ENCODE peak calls at places on chromosomes 7 and 10, in ten cellular contexts. P, F, V, I, S, O, W, L, Y and K are unnamed samples.

GRCh38 chr10:11684717-11685645 is 57.2 kb upstream of the ECHDC3 start:
- DNase-seq in P (peak; percentile 67), F (peak; percentile 74), V (peak; percentile 96), I (peak; percentile 94), S (peak; percentile 43), O (peak; percentile 74), W (peak; percentile 86), L (peak; percentile 88), Y (no peak), K (peak; percentile 90)

GRCh38 chr10:89550509-89550908 is 15.1 kb upstream of the SLC16A12 start:
- DNase-seq in P (no peak), F (no peak), V (no peak), I (no peak), S (no peak), O (no peak), W (peak; percentile 83), L (no peak), Y (no peak), K (no peak)

GRCh38 chr10:88791924-88792323 is 10.6 kb upstream of the LIPM start:
- DNase-seq in P (no peak), F (no peak), V (peak; percentile 32), I (peak; percentile 17), S (peak; percentile 10), O (no peak), W (no peak), L (no peak), Y (no peak), K (no peak)

GRCh38 chr10:13684252-13684791 is 97.6 kb downstream of the PRPF18 start:
- DNase-seq in P (peak; percentile 36), F (peak; percentile 92), V (no peak), I (no peak), S (no peak), O (peak; percentile 43), W (peak; percentile 43), L (no peak), Y (no peak), K (no peak)

GRCh38 chr10:99758241-99758891 is 24.1 kb upstream of the ABCC2 start:
- DNase-seq in P (no peak), F (no peak), V (no peak), I (no peak), S (no peak), O (no peak), W (no peak), L (no peak), Y (no peak), K (no peak)

GRCh38 chr10:99700649-99701048 is 31.3 kb downstream of the COX15 start:
- DNase-seq in P (no peak), F (no peak), V (no peak), I (no peak), S (no peak), O (no peak), W (no peak), L (no peak), Y (no peak), K (no peak)

GRCh38 chr7:37833107-37833817 is 15.1 kb upstream of the NME8 start:
- DNase-seq in P (no peak), F (peak; percentile 66), V (peak; percentile 7), I (no peak), S (no peak), O (peak; percentile 32), W (no peak), L (no peak), Y (no peak), K (no peak)

GRCh38 chr7:133124974-133125373 is 43.1 kb upstream of the CHCHD3 start:
- DNase-seq in P (no peak), F (no peak), V (no peak), I (no peak), S (no peak), O (no peak), W (no peak), L (no peak), Y (no peak), K (no peak)

GRCh38 chr7:23539494-23539907 is 7.7 kb upstream of the TRA2A start:
- DNase-seq in P (no peak), F (no peak), V (no peak), I (peak; percentile 62), S (no peak), O (no peak), W (no peak), L (no peak), Y (no peak), K (no peak)

GRCh38 chr7:135326636-135327280 is 93.1 kb downstream of the STRA8 start:
- DNase-seq in P (no peak), F (no peak), V (no peak), I (no peak), S (no peak), O (no peak), W (no peak), L (no peak), Y (no peak), K (no peak)

GRCh38 chr7:133854739-133855138 is 272.4 kb upstream of the LRGUK start:
- DNase-seq in P (no peak), F (no peak), V (peak; percentile 8), I (no peak), S (no peak), O (no peak), W (no peak), L (no peak), Y (no peak), K (no peak)

GRCh38 chr7:132742152-132742551 is 165.9 kb upstream of the PLXNA4 start:
- DNase-seq in P (no peak), F (no peak), V (no peak), I (no peak), S (no peak), O (no peak), W (peak; percentile 70), L (no peak), Y (no peak), K (no peak)

GRCh38 chr10:124308351-124308645 is 110.4 kb downstream of the OAT start:
- DNase-seq in P (no peak), F (peak; percentile 49), V (no peak), I (no peak), S (no peak), O (no peak), W (no peak), L (no peak), Y (no peak), K (no peak)

DNA sequence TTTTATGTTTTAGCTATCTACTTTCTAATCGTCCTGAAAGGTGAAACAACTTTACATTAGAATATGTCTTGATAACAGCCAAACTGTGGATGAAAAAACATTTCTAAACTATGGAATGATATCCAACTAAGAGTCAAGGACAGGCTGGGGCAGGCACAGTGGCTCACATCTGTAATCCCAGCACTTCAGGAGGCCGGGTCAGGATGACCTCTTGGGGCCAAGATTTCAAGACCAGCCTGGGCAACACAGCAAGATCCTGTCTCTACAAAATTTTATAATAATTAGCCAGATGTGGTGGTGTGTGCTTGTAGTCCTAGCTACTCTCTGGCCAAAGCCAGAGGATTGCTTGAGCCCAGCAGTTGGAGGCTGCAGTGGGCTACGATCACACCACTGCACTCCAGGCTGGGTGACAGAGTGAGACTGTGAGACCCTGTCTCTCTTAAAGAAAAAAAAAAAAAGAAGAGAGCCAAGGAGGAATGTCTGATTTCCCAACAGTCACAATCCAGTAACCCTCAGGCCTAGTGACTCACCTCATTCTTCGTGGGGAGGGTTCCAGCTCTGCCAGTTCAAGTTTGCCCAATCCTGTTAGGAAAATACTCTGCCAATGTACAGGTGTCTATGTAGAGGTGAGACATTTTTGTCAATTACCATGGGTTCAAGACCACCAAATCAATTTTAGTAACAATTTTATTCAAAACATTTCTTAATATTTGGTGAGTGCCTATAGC is 14.6 kb upstream of the FZD1 start:
- DNase-seq in P (no peak), F (no peak), V (no peak), I (no peak), S (no peak), O (no peak), W (no peak), L (no peak), Y (no peak), K (no peak)
- TF ChIP-seq POLR2AphosphoS5 in P (no peak), F (no peak), V (no peak), I (no peak), S (no peak), O (no peak), W (no peak), L (no peak), Y (no peak), K (no peak)

GRCh38 chr10:113566888-113567287 is 14.0 kb downstream of the HABP2 start:
- DNase-seq in P (no peak), F (no peak), V (no peak), I (no peak), S (no peak), O (no peak), W (no peak), L (no peak), Y (no peak), K (no peak)

GRCh38 chr10:113562108-113562507 is 9.3 kb downstream of the HABP2 start:
- DNase-seq in P (no peak), F (no peak), V (no peak), I (no peak), S (no peak), O (no peak), W (no peak), L (no peak), Y (no peak), K (no peak)

GRCh38 chr10:113562693-113563092 is 9.8 kb downstream of the HABP2 start:
- DNase-seq in P (no peak), F (no peak), V (no peak), I (no peak), S (no peak), O (no peak), W (no peak), L (no peak), Y (no peak), K (no peak)

GRCh38 chr10:113563306-113564088 is 10.6 kb downstream of the HABP2 start:
- DNase-seq in P (peak; percentile 92), F (peak; percentile 84), V (peak; percentile 52), I (no peak), S (peak; percentile 43), O (peak; percentile 81), W (peak; percentile 87), L (peak; percentile 79), Y (peak; percentile 91), K (peak; percentile 72)

GRCh38 chr10:113565364-113565763 is 12.5 kb downstream of the HABP2 start:
- DNase-seq in P (no peak), F (no peak), V (no peak), I (no peak), S (no peak), O (no peak), W (no peak), L (no peak), Y (no peak), K (no peak)
- H3K27me3 ChIP-seq in P (no peaks in the 10 kb centered on the region), F (no peaks in the 10 kb centered on the region), V (no peaks in the 10 kb centered on the region), I (no peaks in the 10 kb centered on the region), S (no peaks in the 10 kb centered on the region), O (no peaks in the 10 kb centered on the region), W (no peaks in the 10 kb centered on the region), L (no peaks in the 10 kb centered on the region), Y (peaks cover 25% of the 10 kb centered on the region), K (no peaks in the 10 kb centered on the region)

GRCh38 chr7:126411032-126411820 is 841.5 kb downstream of the GRM8 start:
- DNase-seq in P (no peak), F (no peak), V (no peak), I (peak; percentile 11), S (no peak), O (no peak), W (no peak), L (no peak), Y (no peak), K (no peak)

GRCh38 chr7:126411821-126412383 is 840.8 kb downstream of the GRM8 start:
- DNase-seq in P (no peak), F (no peak), V (no peak), I (peak; percentile 4), S (no peak), O (no peak), W (no peak), L (no peak), Y (no peak), K (no peak)
- H3K9me3 ChIP-seq in P (no peaks in the 10 kb centered on the region), F (no peaks in the 10 kb centered on the region), V (no peaks in the 10 kb centered on the region), I (no peaks in the 10 kb centered on the region), S (no peaks in the 10 kb centered on the region), O (no peaks in the 10 kb centered on the region), W (no peaks in the 10 kb centered on the region), L (no peaks in the 10 kb centered on the region), Y (no peaks in the 10 kb centered on the region), K (no peaks in the 10 kb centered on the region)

GRCh38 chr10:85600744-85601081 is 765.9 kb downstream of the GRID1 start:
- DNase-seq in P (no peak), F (no peak), V (no peak), I (no peak), S (no peak), O (no peak), W (no peak), L (no peak), Y (peak; percentile 16), K (no peak)
- TF ChIP-seq POLR2AphosphoS5 in P (no peak), F (no peak), V (no peak), I (no peak), S (no peak), O (no peak), W (no peak), L (no peak), Y (no peak), K (no peak)